ENCODE peak calls at places on chromosomes 3 and 15, in nine cellular contexts. F is WERI-Rb-1; S is MM.1S; I is CD4-positive, alpha-beta T cell; T is ovary; W is AG04450; R is upper lobe of right lung; U is lung; B is left lung. M is an unnamed sample.

GRCh38 chr3:13617981-13618380 is 69.1 kb downstream of the FBLN2 start:
- DNase-seq in F (no peak), S (no peak), I (no peak), T (no peak), W (no peak), R (no peak), U (no peak), B (peak), M (no peak)

GRCh38 chr3:44883999-44884431 is 9.6 kb downstream of the TGM4 start:
- DNase-seq in F (no peak), S (no peak), I (no peak), T (no peak), W (peak), R (no peak), U (no peak), B (no peak), M (no peak)

GRCh38 chr3:184772667-184773272 is 39.2 kb upstream of the VPS8 start:
- DNase-seq in F (no peak), S (no peak), I (no peak), T (peak), W (no peak), R (no peak), U (no peak), B (no peak), M (no peak)

GRCh38 chr15:81060470-81060869 is 59.7 kb downstream of the TLNRD1 start:
- DNase-seq in F (no peak), S (no peak), I (no peak), T (no peak), W (no peak), R (no peak), U (no peak), B (no peak), M (peak)

GRCh38 chr3:26997226-26997625 is 372.0 kb downstream of the NEK10 start:
- DNase-seq in F (peak), S (no peak), I (no peak), T (no peak), W (no peak), R (no peak), U (no peak), B (no peak), M (no peak)

GRCh38 chr15:67690936-67691335 is 134.4 kb upstream of the SKOR1 start:
- DNase-seq in F (no peak), S (peak), I (no peak), T (no peak), W (peak), R (no peak), U (no peak), B (no peak), M (no peak)

GRCh38 chr15:23038741-23039150 is 623 bp downstream of the TUBGCP5 start:
- DNase-seq in F (no peak), S (no peak), I (no peak), T (no peak), W (no peak), R (no peak), U (no peak), B (no peak), M (no peak)

GRCh38 chr15:67547064-67547463 is 4.6 kb downstream of the MAP2K5 start:
- DNase-seq in F (no peak), S (no peak), I (no peak), T (no peak), W (no peak), R (no peak), U (no peak), B (no peak), M (no peak)

GRCh38 chr3:195448205-195448875 is 5.5 kb upstream of the ACAP2 start:
- DNase-seq in F (no peak), S (no peak), I (no peak), T (no peak), W (no peak), R (no peak), U (no peak), B (no peak), M (no peak)

GRCh38 chr3:195450731-195451229 is 8.0 kb upstream of the ACAP2 start:
- DNase-seq in F (peak), S (peak), I (no peak), T (peak), W (peak), R (peak), U (no peak), B (no peak), M (no peak)

GRCh38 chr3:195447205-195447604 is 4.4 kb upstream of the ACAP2 start:
- DNase-seq in F (no peak), S (no peak), I (no peak), T (no peak), W (no peak), R (no peak), U (no peak), B (no peak), M (no peak)

GRCh38 chr3:195453236-195453635 is 10.4 kb upstream of the ACAP2 start:
- DNase-seq in F (no peak), S (no peak), I (no peak), T (no peak), W (no peak), R (no peak), U (no peak), B (no peak), M (no peak)

DNA sequence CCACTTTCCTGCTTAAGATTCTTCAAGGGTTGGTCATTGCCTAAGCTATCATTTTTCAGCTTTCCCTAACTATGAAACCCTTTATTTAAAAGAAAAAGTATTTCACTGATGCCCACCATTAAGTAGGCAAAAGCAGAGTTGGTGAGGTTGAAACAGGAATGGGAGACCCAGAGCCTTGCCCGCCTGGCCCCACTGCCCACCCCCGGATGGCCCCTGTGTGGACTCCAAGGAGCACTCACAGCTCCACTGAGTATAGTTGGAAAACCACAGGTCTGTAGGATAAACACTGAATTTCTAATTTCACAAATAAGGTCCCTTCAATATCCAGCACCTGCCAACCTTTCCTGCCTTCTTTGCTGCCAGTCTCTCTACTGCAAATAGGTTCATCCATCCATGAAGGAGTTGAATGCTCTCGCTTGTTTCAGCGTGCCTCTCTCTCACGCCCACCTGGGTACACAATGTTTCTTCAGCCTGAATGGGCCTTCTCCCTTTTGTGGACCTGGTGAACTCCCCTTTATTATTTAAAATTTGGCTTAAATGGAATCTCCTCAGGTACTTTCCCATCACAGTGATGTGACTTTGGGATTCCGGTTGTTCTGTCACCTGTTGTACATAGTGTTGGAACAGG is 8.7 kb upstream of the ACAP2 start:
- DNase-seq in F (no peak), S (no peak), I (no peak), T (no peak), W (no peak), R (no peak), U (no peak), B (no peak), M (no peak)
- H3K27ac ChIP-seq in F (no peak), S (no peak), I (no peak), T (no peak), W (peak), R (peak), U (no peak), B (no peak), M (peak)

GRCh38 chr15:47384316-47384715 is 333.0 kb upstream of the SEMA6D start:
- DNase-seq in F (peak), S (no peak), I (no peak), T (peak), W (peak), R (no peak), U (no peak), B (peak), M (no peak)
- TF ChIP-seq CTCF in F (no peak), S (no peak), I (no peak), T (no peak), W (no peak), R (no peak), U (no peak), B (no peak), M (no peak)

GRCh38 chr15:101499863-101500713 is 10.6 kb upstream of the PCSK6 start:
- DNase-seq in F (no peak), S (peak), I (no peak), T (no peak), W (no peak), R (no peak), U (no peak), B (no peak), M (peak)
- H3K27ac ChIP-seq in F (no peak), S (no peak), I (no peak), T (no peak), W (no peak), R (no peak), U (peak), B (no peak), M (no peak)

GRCh38 chr3:24495334-24495994 is 814 bp upstream of the THRB start:
- DNase-seq in F (peak), S (no peak), I (no peak), T (peak), W (no peak), R (peak), U (peak), B (peak), M (no peak)

GRCh38 chr3:24493951-24494615 is 567 bp downstream of the THRB start:
- DNase-seq in F (peak), S (no peak), I (no peak), T (peak), W (no peak), R (peak), U (peak), B (peak), M (no peak)

GRCh38 chr3:24496529-24497482 is 2.2 kb upstream of the THRB start:
- DNase-seq in F (peak), S (peak), I (no peak), T (peak), W (peak), R (peak), U (peak), B (peak), M (no peak)

GRCh38 chr3:24492971-24493551 is 1.6 kb downstream of the THRB start:
- DNase-seq in F (no peak), S (no peak), I (no peak), T (no peak), W (no peak), R (no peak), U (no peak), B (no peak), M (no peak)

DNA sequence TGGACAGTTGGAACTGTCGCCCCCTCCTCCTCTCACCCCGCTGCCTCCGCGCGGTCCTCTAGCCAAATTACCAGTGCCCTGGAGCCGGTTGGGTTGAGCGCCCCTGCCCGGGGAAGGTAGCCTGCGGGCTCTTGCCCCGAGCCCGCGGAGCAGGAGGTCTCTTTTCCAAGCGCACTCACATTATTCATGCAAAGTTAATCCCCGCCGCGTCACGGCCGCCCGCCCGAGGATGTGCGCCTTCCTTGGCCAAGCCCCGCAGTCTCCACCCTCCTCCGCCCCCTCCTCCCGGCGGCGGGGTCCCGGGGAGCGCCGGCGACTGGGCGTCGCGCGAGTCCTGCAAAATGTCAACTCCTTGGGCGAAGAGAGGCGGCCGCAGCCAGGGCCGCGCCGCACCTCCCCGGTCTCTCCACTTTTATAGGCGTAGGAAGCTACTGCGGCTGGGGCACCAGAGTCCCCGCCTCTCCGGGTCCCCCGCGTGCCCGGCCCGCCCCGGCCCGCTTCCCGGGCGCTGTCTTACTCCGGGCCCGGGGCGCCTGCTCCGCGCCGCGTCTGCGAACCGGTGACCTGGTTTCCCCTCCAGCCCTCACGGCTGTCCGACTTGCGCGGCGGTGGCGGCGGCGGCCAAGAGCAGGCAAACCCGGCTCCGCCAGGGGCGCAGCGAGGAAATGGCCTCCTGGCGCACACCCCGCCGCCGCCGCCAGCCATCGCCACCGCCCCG is at the start of gene THRB:
- DNase-seq in F (peak), S (peak), I (no peak), T (peak), W (no peak), R (peak), U (peak), B (peak), M (no peak)
- TF ChIP-seq CTCF in F (no peak), S (peak), I (no peak), T (peak), W (no peak), R (peak), U (no peak), B (peak), M (no peak)

DNA sequence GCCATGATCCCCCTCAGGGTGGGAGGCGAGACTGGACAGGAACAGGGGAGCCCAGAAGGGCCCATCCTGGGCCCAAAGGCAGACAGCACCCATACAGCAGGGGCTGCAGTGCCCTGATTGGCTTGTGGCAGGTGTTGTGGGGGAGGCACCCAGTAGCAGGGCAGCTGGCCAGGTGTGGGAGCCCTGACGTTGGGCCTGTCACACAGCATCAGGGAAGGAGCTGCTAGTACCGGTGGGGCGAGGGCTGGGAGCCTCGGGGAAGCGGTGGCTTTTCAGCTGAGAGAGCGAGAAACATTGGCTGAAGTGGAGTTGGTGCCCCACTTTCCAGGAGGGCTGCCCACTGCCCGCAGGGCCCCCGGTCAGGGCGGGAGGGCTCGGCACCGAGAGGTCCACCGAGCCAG is 19.7 kb upstream of the CYP11A1 start:
- DNase-seq in F (no peak), S (no peak), I (no peak), T (no peak), W (no peak), R (no peak), U (no peak), B (peak), M (no peak)
- H3K27ac ChIP-seq in F (no peak), S (no peak), I (no peak), T (no peak), W (no peak), R (peak), U (no peak), B (no peak), M (no peak)

DNA sequence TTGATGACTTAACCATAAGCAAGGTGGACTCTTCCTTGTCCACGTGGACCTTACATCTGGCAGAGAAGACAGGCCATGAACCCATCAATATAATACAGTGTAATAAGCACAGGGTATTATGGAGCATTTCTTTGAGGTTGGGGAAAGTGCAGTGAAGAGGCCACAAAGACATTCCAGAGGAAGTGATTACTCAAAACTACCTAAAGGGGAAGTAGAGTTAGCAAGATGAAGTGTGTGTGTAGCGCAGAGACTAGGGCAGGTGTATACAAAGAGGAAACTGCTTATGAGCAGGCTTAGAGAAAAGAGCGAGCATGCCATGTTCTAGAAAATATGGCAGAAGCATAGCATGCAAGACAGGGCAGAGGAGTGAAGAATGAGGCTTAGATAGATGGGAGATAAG is 17.9 kb downstream of the CP start:
- DNase-seq in F (no peak), S (peak), I (no peak), T (no peak), W (no peak), R (no peak), U (no peak), B (no peak), M (no peak)
- TF ChIP-seq CTCF in F (no peak), S (no peak), I (no peak), T (no peak), W (no peak), R (no peak), U (no peak), B (no peak), M (no peak)

GRCh38 chr15:53513431-53513830 is 246.0 kb downstream of the WDR72 start:
- DNase-seq in F (no peak), S (no peak), I (no peak), T (no peak), W (no peak), R (no peak), U (no peak), B (no peak), M (no peak)
- H3K27ac ChIP-seq in F (no peak), S (no peak), I (no peak), T (no peak), W (no peak), R (no peak), U (no peak), B (no peak), M (no peak)